ENCODE peak calls at places on chromosome 17, in ten cellular contexts. I, R, K, O, Z, U, Y, D, L and A are unnamed samples.

GRCh38 chr17:61294777-61295176 is 104.9 kb upstream of the TBX2 start:
- DNase-seq in D (no peak), U (no peak), O (no peak), K (peak), I (no peak), R (no peak), L (peak), Z (no peak), Y (no peak), A (no peak)

GRCh38 chr17:18968945-18969887 is 17.3 kb downstream of the SLC5A10 start:
- DNase-seq in Z (peak), Y (no peak), O (no peak), D (no peak), R (no peak), U (peak), I (no peak), K (peak), L (peak), A (no peak)

GRCh38 chr17:81921996-81922565 is 4.1 kb upstream of the SIRT7 start:
- DNase-seq in O (no peak), U (peak), Z (no peak), R (no peak), L (no peak), I (no peak), D (no peak), K (no peak), Y (no peak), A (no peak)

GRCh38 chr17:78959803-78960202 is 19.9 kb downstream of the LGALS3BP start:
- DNase-seq in R (no peak), Z (no peak), K (no peak), Y (no peak), L (no peak), U (no peak), I (no peak), O (no peak), D (no peak), A (no peak)

GRCh38 chr17:333626-334396 is 18.8 kb downstream of the RPH3AL start:
- DNase-seq in Y (peak), R (no peak), D (no peak), L (peak), U (no peak), O (no peak), K (peak), Z (no peak), I (peak), A (no peak)

GRCh38 chr17:35345926-35346771 is 27.3 kb downstream of the SLFN11 start:
- DNase-seq in K (peak), D (no peak), U (no peak), L (peak), R (no peak), I (peak), O (no peak), Y (peak), Z (peak), A (no peak)

GRCh38 chr17:8890671-8891070 is 23.2 kb upstream of the PIK3R6 start:
- DNase-seq in D (no peak), L (no peak), R (no peak), Y (no peak), O (no peak), I (no peak), U (no peak), K (no peak), Z (no peak), A (no peak)

GRCh38 chr17:4497101-4497824 is 1.4 kb upstream of the SPNS2 start:
- DNase-seq in I (no peak), O (no peak), Z (no peak), K (no peak), Y (no peak), R (peak), U (peak), D (no peak), L (peak), A (no peak)